ENCODE peak calls at places on chromosomes 5 and 9, in five cellular contexts. F, N, D, T and K are unnamed samples.

GRCh38 chr9:16458696-16459420 is 411.6 kb downstream of the BNC2 start:
- DNase-seq in N (no peak), T (no peak), D (no peak), F (no peak), K (no peak)

GRCh38 chr9:119836036-119836435 is 466.8 kb upstream of the BRINP1 start:
- DNase-seq in T (no peak), D (no peak), N (no peak), F (no peak), K (no peak)

GRCh38 chr5:124628721-124629596 is 117.5 kb downstream of the ZNF608 start:
- DNase-seq in F (no peak), T (no peak), D (no peak), N (no peak), K (peak)

GRCh38 chr9:124436320-124436719 is 13.9 kb upstream of the ADGRD2 start:
- DNase-seq in F (no peak), D (no peak), N (no peak), T (no peak), K (no peak)

GRCh38 chr5:54524704-54525103 is 7.1 kb downstream of the SNX18 start:
- DNase-seq in T (no peak), F (no peak), D (no peak), N (peak), K (no peak)

GRCh38 chr5:88881566-88881965 is 1.4 kb downstream of the MEF2C start:
- DNase-seq in F (no peak), N (no peak), T (no peak), D (no peak), K (no peak)

GRCh38 chr9:126238415-126238814 is 88.2 kb upstream of the MVB12B start:
- DNase-seq in N (no peak), F (no peak), D (no peak), T (no peak), K (no peak)

GRCh38 chr5:21199087-21199486 is 1211.1 kb upstream of the CDH18 start:
- DNase-seq in T (no peak), F (no peak), N (no peak), D (no peak), K (peak)

GRCh38 chr5:101390317-101390908 is 487.3 kb upstream of the ST8SIA4 start:
- DNase-seq in F (no peak), T (no peak), N (no peak), D (no peak), K (peak)

GRCh38 chr5:42090162-42090561 is 165.1 kb downstream of the FBXO4 start:
- DNase-seq in N (no peak), T (no peak), F (no peak), D (no peak), K (no peak)

GRCh38 chr9:16100596-16101091 is 547.8 kb downstream of the CCDC171 start:
- DNase-seq in T (no peak), N (peak), D (no peak), F (no peak), K (no peak)

GRCh38 chr9:24035816-24036215 is 209.8 kb upstream of the ELAVL2 start:
- DNase-seq in T (no peak), N (no peak), D (no peak), F (no peak), K (peak)

GRCh38 chr5:163505475-163506457 is at the start of gene MAT2B:
- DNase-seq in N (peak), D (peak), T (peak), F (peak), K (peak)

GRCh38 chr9:88753691-88754367 is 218.9 kb downstream of the NXNL2 start:
- DNase-seq in D (no peak), F (no peak), T (no peak), N (no peak), K (no peak)

GRCh38 chr9:86767373-86767772 is 179.9 kb downstream of the GAS1 start:
- DNase-seq in D (no peak), F (no peak), T (no peak), N (no peak), K (no peak)

GRCh38 chr5:15248731-15249130 is 251.2 kb upstream of the FBXL7 start:
- DNase-seq in F (no peak), N (no peak), D (no peak), T (no peak), K (no peak)

GRCh38 chr9:107213561-107214028 is 69.5 kb upstream of the RAD23B start:
- DNase-seq in T (no peak), N (peak), F (no peak), D (peak), K (peak)

GRCh38 chr5:84430079-84430478 is 45.4 kb upstream of the EDIL3 start:
- DNase-seq in T (no peak), D (no peak), N (no peak), F (no peak), K (no peak)

GRCh38 chr5:167759411-167759821 is 532.0 kb upstream of the WWC1 start:
- DNase-seq in F (no peak), D (no peak), T (no peak), N (no peak), K (no peak)

GRCh38 chr5:978051-978450 is 30.6 kb upstream of the NKD2 start:
- DNase-seq in D (no peak), F (no peak), T (no peak), N (no peak), K (no peak)

GRCh38 chr9:115209601-115210306 is 91.8 kb upstream of the TNC start:
- DNase-seq in F (no peak), D (no peak), N (no peak), T (no peak), K (no peak)

GRCh38 chr5:181181650-181182565 is 23.1 kb downstream of the TRIM7 start:
- DNase-seq in F (peak), T (peak), D (no peak), N (peak), K (no peak)

GRCh38 chr5:65021527-65022226 is 252.9 kb downstream of the CWC27 start:
- DNase-seq in N (no peak), F (no peak), D (no peak), T (no peak), K (no peak)

GRCh38 chr9:91211414-91211813 is 150.3 kb downstream of the AUH start:
- DNase-seq in F (no peak), T (no peak), N (no peak), D (no peak), K (peak)

GRCh38 chr9:125486576-125486975 is 220.4 kb downstream of the MAPKAP1 start:
- DNase-seq in D (no peak), F (no peak), T (no peak), N (peak), K (no peak)

GRCh38 chr5:172920995-172921394 is 38.2 kb upstream of the RPL26L1 start:
- DNase-seq in N (no peak), F (no peak), D (no peak), T (no peak), K (no peak)

GRCh38 chr9:79581794-79582193 is 10.0 kb downstream of the TLE4 start:
- DNase-seq in D (no peak), F (peak), T (peak), N (no peak), K (no peak)

GRCh38 chr9:99211746-99212145 is 10.0 kb downstream of the ALG2 start:
- DNase-seq in D (no peak), N (no peak), T (no peak), F (no peak), K (peak)

GRCh38 chr5:122313001-122313402 is 965 bp downstream of the SNCAIP start:
- DNase-seq in D (no peak), N (no peak), F (no peak), T (no peak), K (peak)

GRCh38 chr9:135565141-135565628 is 3.6 kb downstream of the PAEP start:
- DNase-seq in F (no peak), N (no peak), D (no peak), T (no peak), K (no peak)

GRCh38 chr5:174990909-174991308 is 266.5 kb downstream of the MSX2 start:
- DNase-seq in F (no peak), D (no peak), N (no peak), T (no peak), K (no peak)

GRCh38 chr9:131419716-131420115 is 25.8 kb downstream of the PRRC2B start:
- DNase-seq in F (no peak), D (no peak), N (no peak), T (no peak), K (no peak)

GRCh38 chr9:34555435-34556230 is 32.8 kb upstream of the ENHO start:
- DNase-seq in T (no peak), F (no peak), D (no peak), N (no peak), K (no peak)

GRCh38 chr9:125896964-125897363 is 149.8 kb downstream of the PBX3 start:
- DNase-seq in D (no peak), F (no peak), N (no peak), T (no peak), K (peak)